ENCODE peak calls at places on chromosomes 16 and 17, in four cellular contexts. J is fibroblast of lung, B is RWPE1, L is caudate nucleus. P is an unnamed sample.

GRCh38 chr17:61303334-61304096 is 96.1 kb upstream of the TBX2 start:
- DNase-seq in L (no peak), J (peak), B (no peak), P (no peak)

GRCh38 chr17:44308865-44309264 is 464 bp downstream of the RUNDC3A start:
- DNase-seq in B (no peak), L (peak), J (no peak), P (no peak)

GRCh38 chr17:59753522-59754467 is 46.3 kb downstream of the VMP1 start:
- DNase-seq in B (peak), J (peak), L (no peak), P (peak)

GRCh38 chr16:68668266-68668665 is 23.2 kb downstream of the CDH3 start:
- DNase-seq in L (no peak), B (peak), J (no peak), P (no peak)

GRCh38 chr17:12627776-12628491 is 37.8 kb upstream of the MYOCD start:
- DNase-seq in B (no peak), L (no peak), J (peak), P (no peak)

GRCh38 chr16:49700928-49701685 is 154.8 kb downstream of the ZNF423 start:
- DNase-seq in B (no peak), L (no peak), J (peak), P (no peak)

GRCh38 chr17:2466936-2467335 is 44.8 kb downstream of the METTL16 start:
- DNase-seq in L (no peak), J (no peak), B (no peak), P (no peak)

GRCh38 chr17:63847525-63848249 is 5.2 kb upstream of the SMARCD2 start:
- DNase-seq in J (no peak), B (no peak), L (no peak), P (no peak)

GRCh38 chr17:83055911-83056582 is 23.4 kb upstream of the METRNL start:
- DNase-seq in L (no peak), J (peak), B (peak), P (no peak)

GRCh38 chr17:78130439-78131101 is at the start of gene TMC8:
- DNase-seq in J (no peak), L (no peak), B (no peak), P (no peak)

GRCh38 chr16:57165923-57166322 is 19.9 kb downstream of the PSME3IP1 start:
- DNase-seq in J (peak), L (no peak), B (no peak), P (no peak)

GRCh38 chr16:30005341-30006094 is 5.3 kb downstream of the DOC2A start:
- DNase-seq in L (no peak), J (peak), B (peak), P (no peak)

GRCh38 chr16:48617711-48618148 is 7.8 kb upstream of the N4BP1 start:
- DNase-seq in B (no peak), J (peak), L (peak), P (no peak)

GRCh38 chr17:794876-795275 is 12.7 kb downstream of the MRM3 start:
- DNase-seq in B (peak), J (peak), L (peak), P (peak)

GRCh38 chr16:69448470-69449193 is 24.2 kb downstream of the CYB5B start:
- DNase-seq in B (no peak), L (no peak), J (peak), P (no peak)

GRCh38 chr17:68749742-68750562 is 148.8 kb upstream of the FAM20A start:
- DNase-seq in B (no peak), L (no peak), J (no peak), P (no peak)

GRCh38 chr16:6081320-6081976 is 983.9 kb upstream of the EEF2KMT start:
- DNase-seq in J (no peak), L (peak), B (peak), P (no peak)

GRCh38 chr16:85306793-85307551 is 194.7 kb upstream of the CIBAR2 start:
- DNase-seq in L (no peak), J (no peak), B (no peak), P (no peak)

GRCh38 chr17:48055531-48056245 is 7.5 kb downstream of the NFE2L1 start:
- DNase-seq in L (no peak), J (peak), B (no peak), P (no peak)

GRCh38 chr17:34568953-34569352 is 10.4 kb upstream of the TMEM132E start:
- DNase-seq in J (no peak), L (no peak), B (no peak), P (no peak)

GRCh38 chr17:7468814-7469438 is 10.5 kb downstream of the ZBTB4 start:
- DNase-seq in J (no peak), B (no peak), L (no peak), P (no peak)

GRCh38 chr17:82316651-82317393 is 586 bp downstream of the CD7 start:
- DNase-seq in L (no peak), B (no peak), J (no peak), P (no peak)

GRCh38 chr17:64155751-64156544 is 26.0 kb upstream of the ERN1 start:
- DNase-seq in L (peak), J (peak), B (no peak), P (peak)

GRCh38 chr17:39729280-39729851 is 966 bp downstream of the MIEN1 start:
- DNase-seq in B (no peak), L (no peak), J (no peak), P (no peak)

GRCh38 chr17:73647331-73647730 is 3.1 kb upstream of the SDK2 start:
- DNase-seq in B (no peak), J (no peak), L (no peak), P (no peak)

GRCh38 chr17:75244133-75244866 is 17.1 kb downstream of the GGA3 start:
- DNase-seq in J (no peak), B (no peak), L (no peak), P (no peak)

GRCh38 chr16:20344630-20345029 is 7.9 kb downstream of the UMOD start:
- DNase-seq in J (no peak), L (no peak), B (no peak), P (no peak)

GRCh38 chr17:4520060-4520880 is 21.6 kb downstream of the SPNS2 start:
- DNase-seq in L (no peak), B (no peak), J (no peak), P (no peak)

GRCh38 chr17:45319239-45319703 is 2.5 kb upstream of the MAP3K14 start:
- DNase-seq in L (no peak), B (peak), J (peak), P (peak)

GRCh38 chr17:6249747-6250146 is 179.6 kb downstream of the WSCD1 start:
- DNase-seq in L (no peak), B (no peak), J (no peak), P (no peak)

GRCh38 chr17:45996282-45996937 is 2.6 kb upstream of the STH start:
- DNase-seq in B (no peak), L (no peak), J (no peak), P (no peak)

GRCh38 chr17:82815790-82816305 is 24.0 kb downstream of the ZNF750 start:
- DNase-seq in B (no peak), J (no peak), L (no peak), P (peak)

GRCh38 chr16:35533683-35534082 is 2074.3 kb downstream of the TP53TG3F start:
- DNase-seq in L (no peak), J (no peak), B (no peak), P (no peak)

GRCh38 chr16:89093602-89094251 is at the start of gene ACSF3:
- DNase-seq in B (peak), J (peak), L (peak), P (peak)

GRCh38 chr17:64641499-64641898 is 20.6 kb downstream of the SMURF2 start:
- DNase-seq in B (no peak), J (peak), L (no peak), P (no peak)

GRCh38 chr16:55248494-55248893 is 75.5 kb upstream of the IRX6 start:
- DNase-seq in L (no peak), B (no peak), J (no peak), P (no peak)

GRCh38 chr16:82972520-82972919 is 345.8 kb downstream of the CDH13 start:
- DNase-seq in J (no peak), L (no peak), B (no peak), P (no peak)

GRCh38 chr16:83713597-83713996 is 94.2 kb upstream of the HSBP1 start:
- DNase-seq in J (no peak), B (no peak), L (no peak), P (no peak)

GRCh38 chr17:29433551-29433950 is 43.4 kb downstream of the TAOK1 start:
- DNase-seq in J (no peak), B (no peak), L (no peak), P (no peak)
- H3K27ac ChIP-seq in J (no peak), B (no peak), L (peak), P (no peak)

DNA sequence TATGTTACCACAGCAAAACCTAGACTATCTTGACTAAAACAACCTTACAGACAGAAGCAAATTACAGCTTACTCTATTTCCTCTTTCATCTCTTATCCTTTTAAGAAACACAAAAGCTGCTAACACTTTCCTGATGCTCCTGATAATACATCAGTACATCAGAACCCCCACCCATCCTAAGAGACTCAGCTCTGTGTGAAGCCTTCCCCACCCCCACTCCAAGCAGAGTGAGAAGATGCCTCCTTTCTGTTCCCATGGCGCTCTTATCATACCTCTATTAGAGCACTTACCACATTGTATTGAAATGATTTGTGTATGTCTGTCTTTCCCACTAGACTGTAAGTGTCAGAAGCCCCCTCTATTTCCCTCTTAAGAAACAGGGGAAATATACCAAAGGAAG is 42.4 kb upstream of the HS3ST2 start:
- DNase-seq in J (no peak), B (no peak), L (no peak), P (no peak)
- H3K27ac ChIP-seq in J (no peak), B (no peak), L (no peak), P (no peak)

DNA sequence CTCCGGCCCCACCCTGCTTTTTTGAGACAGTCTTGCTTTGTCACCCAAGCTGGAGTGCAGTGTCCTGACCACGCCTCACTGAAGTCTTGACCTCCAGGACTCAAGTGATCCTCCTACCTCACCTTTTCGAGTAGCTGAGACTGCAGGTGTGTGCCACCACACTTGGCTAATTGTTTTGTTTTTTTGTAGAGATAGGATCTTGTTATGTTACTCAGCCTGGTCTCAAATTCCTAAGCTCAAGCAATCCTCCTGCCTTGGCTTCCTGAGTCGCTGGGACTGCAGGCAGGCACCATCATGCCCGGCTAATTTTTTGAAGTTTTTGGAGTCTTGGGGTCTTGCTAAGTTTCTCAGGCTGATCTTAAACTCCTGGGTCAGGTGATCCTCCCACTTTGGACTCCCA is 206.7 kb downstream of the SHISA9 start:
- DNase-seq in B (no peak), J (no peak), L (no peak), P (no peak)
- H3K27ac ChIP-seq in B (peak), J (no peak), L (no peak), P (no peak)

DNA sequence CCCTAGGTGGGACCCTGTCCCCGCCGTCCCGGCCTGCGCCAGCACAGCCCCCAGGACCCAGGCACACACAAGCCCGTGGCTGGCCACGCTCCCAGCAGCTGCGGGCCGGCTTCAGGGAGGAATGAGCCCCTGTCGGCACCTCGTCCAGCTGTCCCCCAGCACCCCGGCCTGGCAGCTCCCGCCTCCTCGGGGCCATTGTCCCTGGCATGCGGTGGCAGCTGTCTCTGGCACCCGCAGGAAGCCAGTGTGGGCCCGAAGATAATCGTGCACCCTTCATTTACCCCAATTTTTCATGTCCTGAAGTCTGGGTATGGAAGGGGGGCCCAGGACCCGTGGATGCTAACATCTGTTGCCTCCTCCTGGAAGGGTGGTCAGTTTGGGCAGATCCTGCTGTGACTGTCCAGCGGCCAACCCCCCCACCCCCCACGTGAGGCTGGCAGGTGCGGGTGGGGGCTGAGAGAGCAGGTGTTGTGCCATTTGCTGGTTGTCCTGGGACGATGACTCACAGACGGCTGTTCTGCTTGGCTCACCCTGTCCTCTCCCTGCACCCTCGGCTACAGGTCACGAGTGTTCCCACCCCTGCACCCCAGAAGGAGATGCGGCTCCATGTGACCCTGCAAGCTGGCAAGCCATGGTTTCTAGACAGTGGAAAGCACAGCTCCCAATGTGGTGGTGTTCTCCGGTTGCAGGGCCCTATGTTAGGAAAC is 4.0 kb upstream of the LMF1 start:
- DNase-seq in L (peak), B (no peak), J (no peak), P (no peak)
- H3K27ac ChIP-seq in L (peak), B (no peak), J (no peak), P (no peak)